ENCODE peak calls at places on chromosomes 1 and 21, in ten cellular contexts. One of them, this sample, is unnamed.

GRCh38 chr1:39128959-39129358 is 75.5 kb upstream of the MACF1 start:
- DNase-seq in cardiac septum: no peak
- DNase-seq in memory B cell: no peak
- DNase-seq in stimulated activated CD8-positive, alpha-beta memory T cell treated with anti-CD3 and anti-CD28 coated beads, Interleukin-7, amount 100 ng/mL, for 24 hours: no peak
- DNase-seq in CD4-positive, alpha-beta memory T cell: no peak
- DNase-seq in pulmonary artery endothelial cell: no peak
- DNase-seq in naive thymus-derived CD8-positive, alpha-beta T cell: no peak
- DNase-seq in SW 1271: no peak
- DNase-seq in AG20443: no peak
- DNase-seq in mesothelial cell of epicardium: no peak
- DNase-seq in this sample: no peak

GRCh38 chr1:76141898-76142297 is 67.4 kb downstream of the ST6GALNAC3 start:
- DNase-seq in cardiac septum: no peak
- DNase-seq in memory B cell: no peak
- DNase-seq in stimulated activated CD8-positive, alpha-beta memory T cell treated with anti-CD3 and anti-CD28 coated beads, Interleukin-7, amount 100 ng/mL, for 24 hours: no peak
- DNase-seq in CD4-positive, alpha-beta memory T cell: no peak
- DNase-seq in pulmonary artery endothelial cell: no peak
- DNase-seq in naive thymus-derived CD8-positive, alpha-beta T cell: no peak
- DNase-seq in SW 1271: no peak
- DNase-seq in AG20443: no peak
- DNase-seq in mesothelial cell of epicardium: no peak
- DNase-seq in this sample: no peak

GRCh38 chr1:170520601-170521000 is 11.4 kb upstream of the GORAB start:
- DNase-seq in cardiac septum: no peak
- DNase-seq in memory B cell: no peak
- DNase-seq in stimulated activated CD8-positive, alpha-beta memory T cell treated with anti-CD3 and anti-CD28 coated beads, Interleukin-7, amount 100 ng/mL, for 24 hours: no peak
- DNase-seq in CD4-positive, alpha-beta memory T cell: no peak
- DNase-seq in pulmonary artery endothelial cell: no peak
- DNase-seq in naive thymus-derived CD8-positive, alpha-beta T cell: no peak
- DNase-seq in SW 1271: no peak
- DNase-seq in AG20443: no peak
- DNase-seq in mesothelial cell of epicardium: no peak
- DNase-seq in this sample: peak

GRCh38 chr1:154862927-154863701 is 7.0 kb downstream of the KCNN3 start:
- DNase-seq in cardiac septum: no peak
- DNase-seq in memory B cell: no peak
- DNase-seq in stimulated activated CD8-positive, alpha-beta memory T cell treated with anti-CD3 and anti-CD28 coated beads, Interleukin-7, amount 100 ng/mL, for 24 hours: no peak
- DNase-seq in CD4-positive, alpha-beta memory T cell: no peak
- DNase-seq in pulmonary artery endothelial cell: no peak
- DNase-seq in naive thymus-derived CD8-positive, alpha-beta T cell: no peak
- DNase-seq in SW 1271: no peak
- DNase-seq in AG20443: no peak
- DNase-seq in mesothelial cell of epicardium: no peak
- DNase-seq in this sample: no peak

GRCh38 chr1:183911285-183911684 is 106.4 kb downstream of the RGL1 start:
- DNase-seq in cardiac septum: no peak
- DNase-seq in memory B cell: peak
- DNase-seq in stimulated activated CD8-positive, alpha-beta memory T cell treated with anti-CD3 and anti-CD28 coated beads, Interleukin-7, amount 100 ng/mL, for 24 hours: no peak
- DNase-seq in CD4-positive, alpha-beta memory T cell: no peak
- DNase-seq in pulmonary artery endothelial cell: no peak
- DNase-seq in naive thymus-derived CD8-positive, alpha-beta T cell: no peak
- DNase-seq in SW 1271: no peak
- DNase-seq in AG20443: no peak
- DNase-seq in mesothelial cell of epicardium: no peak
- DNase-seq in this sample: no peak

GRCh38 chr21:42641311-42642218 is 11.9 kb upstream of the PDE9A start:
- DNase-seq in cardiac septum: no peak
- DNase-seq in memory B cell: no peak
- DNase-seq in stimulated activated CD8-positive, alpha-beta memory T cell treated with anti-CD3 and anti-CD28 coated beads, Interleukin-7, amount 100 ng/mL, for 24 hours: no peak
- DNase-seq in CD4-positive, alpha-beta memory T cell: no peak
- DNase-seq in pulmonary artery endothelial cell: no peak
- DNase-seq in naive thymus-derived CD8-positive, alpha-beta T cell: no peak
- DNase-seq in SW 1271: no peak
- DNase-seq in AG20443: no peak
- DNase-seq in mesothelial cell of epicardium: no peak
- DNase-seq in this sample: no peak

GRCh38 chr1:22534951-22535350 is 28.3 kb upstream of the EPHA8 start:
- DNase-seq in cardiac septum: no peak
- DNase-seq in memory B cell: no peak
- DNase-seq in stimulated activated CD8-positive, alpha-beta memory T cell treated with anti-CD3 and anti-CD28 coated beads, Interleukin-7, amount 100 ng/mL, for 24 hours: no peak
- DNase-seq in CD4-positive, alpha-beta memory T cell: no peak
- DNase-seq in pulmonary artery endothelial cell: no peak
- DNase-seq in naive thymus-derived CD8-positive, alpha-beta T cell: no peak
- DNase-seq in SW 1271: no peak
- DNase-seq in AG20443: no peak
- DNase-seq in mesothelial cell of epicardium: no peak
- DNase-seq in this sample: no peak

GRCh38 chr1:53275566-53275965 is 37.2 kb upstream of the MAGOH start:
- DNase-seq in cardiac septum: no peak
- DNase-seq in memory B cell: no peak
- DNase-seq in stimulated activated CD8-positive, alpha-beta memory T cell treated with anti-CD3 and anti-CD28 coated beads, Interleukin-7, amount 100 ng/mL, for 24 hours: no peak
- DNase-seq in CD4-positive, alpha-beta memory T cell: no peak
- DNase-seq in pulmonary artery endothelial cell: no peak
- DNase-seq in naive thymus-derived CD8-positive, alpha-beta T cell: no peak
- DNase-seq in SW 1271: no peak
- DNase-seq in AG20443: no peak
- DNase-seq in mesothelial cell of epicardium: no peak
- DNase-seq in this sample: no peak

GRCh38 chr1:85319931-85320330 is 43.5 kb upstream of the BCL10 start:
- DNase-seq in cardiac septum: no peak
- DNase-seq in memory B cell: no peak
- DNase-seq in stimulated activated CD8-positive, alpha-beta memory T cell treated with anti-CD3 and anti-CD28 coated beads, Interleukin-7, amount 100 ng/mL, for 24 hours: no peak
- DNase-seq in CD4-positive, alpha-beta memory T cell: no peak
- DNase-seq in pulmonary artery endothelial cell: peak
- DNase-seq in naive thymus-derived CD8-positive, alpha-beta T cell: no peak
- DNase-seq in SW 1271: no peak
- DNase-seq in AG20443: no peak
- DNase-seq in mesothelial cell of epicardium: no peak
- DNase-seq in this sample: no peak

GRCh38 chr1:161206411-161207140 is 4.4 kb downstream of the NDUFS2 start:
- DNase-seq in cardiac septum: no peak
- DNase-seq in memory B cell: no peak
- DNase-seq in stimulated activated CD8-positive, alpha-beta memory T cell treated with anti-CD3 and anti-CD28 coated beads, Interleukin-7, amount 100 ng/mL, for 24 hours: no peak
- DNase-seq in CD4-positive, alpha-beta memory T cell: no peak
- DNase-seq in pulmonary artery endothelial cell: no peak
- DNase-seq in naive thymus-derived CD8-positive, alpha-beta T cell: no peak
- DNase-seq in SW 1271: no peak
- DNase-seq in AG20443: no peak
- DNase-seq in mesothelial cell of epicardium: no peak
- DNase-seq in this sample: no peak

GRCh38 chr1:63321061-63321787 is 1.1 kb upstream of the FOXD3 start:
- DNase-seq in cardiac septum: no peak
- DNase-seq in memory B cell: peak
- DNase-seq in stimulated activated CD8-positive, alpha-beta memory T cell treated with anti-CD3 and anti-CD28 coated beads, Interleukin-7, amount 100 ng/mL, for 24 hours: no peak
- DNase-seq in CD4-positive, alpha-beta memory T cell: no peak
- DNase-seq in pulmonary artery endothelial cell: no peak
- DNase-seq in naive thymus-derived CD8-positive, alpha-beta T cell: no peak
- DNase-seq in SW 1271: no peak
- DNase-seq in AG20443: no peak
- DNase-seq in mesothelial cell of epicardium: no peak
- DNase-seq in this sample: no peak

GRCh38 chr1:240435996-240436566 is 175.9 kb downstream of the GREM2 start:
- DNase-seq in cardiac septum: no peak
- DNase-seq in memory B cell: no peak
- DNase-seq in stimulated activated CD8-positive, alpha-beta memory T cell treated with anti-CD3 and anti-CD28 coated beads, Interleukin-7, amount 100 ng/mL, for 24 hours: no peak
- DNase-seq in CD4-positive, alpha-beta memory T cell: no peak
- DNase-seq in pulmonary artery endothelial cell: no peak
- DNase-seq in naive thymus-derived CD8-positive, alpha-beta T cell: no peak
- DNase-seq in SW 1271: no peak
- DNase-seq in AG20443: no peak
- DNase-seq in mesothelial cell of epicardium: no peak
- DNase-seq in this sample: no peak